ENCODE peak calls at places on chromosome 1, in five cellular contexts. W, F, U, O and A are unnamed samples. For H3K27me3, the result is how much of the 10 kb centered on the place peaks cover.

GRCh38 chr1:17674707-17675505 is 80.2 kb upstream of the ACTL8 start:
- DNase-seq in W (no peak), U (no peak), O (no peak), F (no peak), A (no peak)

GRCh38 chr1:56978819-56979218 is 13.0 kb upstream of the C8B start:
- DNase-seq in O (no peak), W (no peak), U (no peak), F (no peak), A (no peak)

GRCh38 chr1:83692524-83693336 is 306.2 kb downstream of the TTLL7 start:
- DNase-seq in F (no peak), U (no peak), O (no peak), W (no peak), A (no peak)

GRCh38 chr1:204854286-204854685 is 16.4 kb upstream of the NFASC start:
- DNase-seq in O (no peak), U (no peak), F (no peak), W (no peak), A (no peak)

GRCh38 chr1:209607102-209607794 is 23.7 kb downstream of the CAMK1G start:
- DNase-seq in W (no peak), O (no peak), F (no peak), U (no peak), A (no peak)

GRCh38 chr1:115426271-115426771 is 88.3 kb upstream of the NGF start:
- DNase-seq in O (no peak), W (peak), U (peak), F (no peak), A (no peak)

GRCh38 chr1:163730366-163730765 is 408.6 kb downstream of the NUF2 start:
- DNase-seq in O (no peak), W (no peak), U (no peak), F (no peak), A (no peak)

GRCh38 chr1:29786791-29787732 is 550.7 kb downstream of the PTPRU start:
- DNase-seq in U (no peak), F (no peak), W (no peak), O (no peak), A (no peak)

GRCh38 chr1:165075725-165076370 is 280.7 kb downstream of the LMX1A start:
- DNase-seq in F (no peak), O (no peak), W (no peak), U (no peak), A (no peak)

GRCh38 chr1:54120018-54120697 is 32.6 kb downstream of the CDCP2 start:
- DNase-seq in W (peak), F (no peak), O (no peak), U (no peak), A (no peak)

GRCh38 chr1:41898191-41898713 is 20.5 kb downstream of the HIVEP3 start:
- DNase-seq in U (no peak), W (no peak), F (peak), O (no peak), A (no peak)

GRCh38 chr1:29757866-29758763 is 521.8 kb downstream of the PTPRU start:
- DNase-seq in O (no peak), F (no peak), U (no peak), W (no peak), A (no peak)

GRCh38 chr1:6420594-6421042 is 899 bp upstream of the HES2 start:
- DNase-seq in W (no peak), F (peak), O (peak), U (no peak), A (no peak)

GRCh38 chr1:37596182-37596667 is 488 bp upstream of the GNL2 start:
- DNase-seq in O (no peak), U (no peak), W (no peak), F (no peak), A (no peak)

GRCh38 chr1:37601441-37601840 is 5.7 kb upstream of the GNL2 start:
- DNase-seq in U (no peak), F (no peak), O (no peak), W (no peak), A (no peak)

GRCh38 chr1:37599940-37600339 is 4.2 kb upstream of the GNL2 start:
- DNase-seq in U (no peak), F (no peak), O (no peak), W (no peak), A (no peak)

GRCh38 chr1:37593726-37594125 is 2.0 kb downstream of the GNL2 start:
- DNase-seq in W (no peak), F (no peak), U (no peak), O (no peak), A (no peak)

GRCh38 chr1:37595440-37596181 is at the start of gene GNL2:
- DNase-seq in O (peak), W (peak), U (peak), F (peak), A (peak)
- TF ChIP-seq POLR2A in O (peak), W (peak), U (peak), F (peak), A (peak)

GRCh38 chr1:1892079-1892762 is 1.3 kb upstream of the GNB1 start:
- DNase-seq in O (no peak), U (no peak), F (no peak), W (no peak), A (no peak)
- H3K4me3 ChIP-seq in O (peak), U (peak), F (peak), W (peak), A (peak)

DNA sequence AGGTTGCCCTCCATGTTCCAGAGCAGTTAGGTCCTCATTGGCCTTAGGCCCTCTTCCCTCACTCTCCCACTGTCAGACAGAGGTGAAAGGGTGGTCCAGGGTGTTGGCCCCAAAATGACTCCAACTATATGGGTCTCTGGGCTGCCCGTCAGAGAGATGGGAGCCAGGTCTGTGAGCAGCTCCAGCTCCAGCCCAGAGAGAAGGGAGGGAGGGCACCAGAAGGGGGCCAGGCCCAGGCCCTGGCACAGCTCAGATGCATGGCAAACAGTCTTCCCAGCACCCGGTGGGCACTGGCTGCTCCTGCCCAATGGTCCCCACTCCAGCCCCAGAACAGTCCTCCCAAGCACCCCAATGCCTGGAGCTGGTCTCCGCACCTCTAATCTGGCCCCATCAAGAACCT is 2.2 kb downstream of the BCAN start:
- DNase-seq in O (no peak), U (no peak), F (no peak), W (no peak), A (no peak)
- H3K27me3 ChIP-seq in O (under half), U (half or more), F (half or more), W (under half), A (under half)

DNA sequence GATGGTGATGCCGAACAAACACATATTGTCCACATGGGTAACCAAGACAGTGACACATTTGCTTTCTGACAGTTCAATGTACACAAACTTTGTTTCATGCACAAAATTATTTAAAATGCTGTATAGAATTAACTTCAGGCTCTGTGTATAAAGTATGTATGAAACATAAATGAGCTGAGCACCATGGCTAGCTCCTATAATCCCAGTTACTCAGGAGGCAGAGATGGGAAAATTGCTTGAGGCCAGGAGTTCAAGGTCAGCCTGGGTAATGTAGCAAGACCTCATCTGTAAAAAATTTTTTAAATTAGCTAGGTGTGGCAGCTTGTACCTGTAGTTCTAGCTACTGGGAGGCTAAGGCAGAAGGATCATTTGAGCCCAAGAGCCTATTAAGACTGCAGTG is 19.2 kb upstream of the RC3H1 start:
- DNase-seq in O (no peak), W (no peak), U (no peak), F (no peak), A (no peak)
- TF ChIP-seq POLR2A in O (no peak), W (no peak), U (no peak), F (no peak), A (no peak)

DNA sequence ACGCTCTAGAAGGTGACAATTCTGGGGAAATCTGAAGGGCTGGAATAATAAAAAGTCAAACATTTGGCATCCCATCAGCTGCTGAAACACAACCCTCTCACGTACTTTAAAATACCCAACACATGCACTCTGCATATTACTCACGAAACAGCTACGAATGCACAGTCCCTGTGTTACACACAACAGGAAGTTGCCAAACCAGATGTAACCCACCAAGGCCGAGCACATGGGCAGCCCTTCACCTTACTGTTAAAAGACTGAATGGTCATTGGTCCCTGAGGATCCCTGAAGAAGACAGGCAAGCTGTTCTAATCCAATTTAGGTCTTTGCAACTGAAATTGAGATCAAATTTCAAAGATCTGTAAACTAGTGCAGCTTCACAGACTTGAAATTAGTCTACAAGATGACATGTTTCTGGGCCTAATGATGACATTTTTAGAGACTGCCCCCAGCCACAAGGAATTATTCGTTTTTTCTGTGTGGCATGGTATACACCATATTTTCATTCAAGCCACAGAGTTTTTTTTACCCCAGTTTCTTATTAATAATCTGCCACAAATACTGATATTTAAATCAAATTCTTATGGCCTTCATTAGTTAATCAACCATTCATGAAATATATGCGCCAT is 25.6 kb upstream of the IER5 start:
- DNase-seq in F (no peak), U (no peak), W (no peak), O (no peak), A (no peak)
- H3K4me3 ChIP-seq in F (no peak), U (no peak), W (no peak), O (peak), A (no peak)

GRCh38 chr1:110159160-110159559 is 8.9 kb downstream of the SLC6A17 start:
- DNase-seq in O (no peak), W (no peak), F (no peak), U (no peak), A (no peak)

GRCh38 chr1:110153407-110153950 is 3.2 kb downstream of the SLC6A17 start:
- DNase-seq in U (no peak), F (no peak), W (no peak), O (no peak), A (no peak)

GRCh38 chr1:110158261-110158660 is 8.0 kb downstream of the SLC6A17 start:
- DNase-seq in W (no peak), F (no peak), O (no peak), U (no peak), A (no peak)

GRCh38 chr1:110152133-110152785 is 2.0 kb downstream of the SLC6A17 start:
- DNase-seq in F (no peak), O (no peak), U (no peak), W (no peak), A (no peak)

DNA sequence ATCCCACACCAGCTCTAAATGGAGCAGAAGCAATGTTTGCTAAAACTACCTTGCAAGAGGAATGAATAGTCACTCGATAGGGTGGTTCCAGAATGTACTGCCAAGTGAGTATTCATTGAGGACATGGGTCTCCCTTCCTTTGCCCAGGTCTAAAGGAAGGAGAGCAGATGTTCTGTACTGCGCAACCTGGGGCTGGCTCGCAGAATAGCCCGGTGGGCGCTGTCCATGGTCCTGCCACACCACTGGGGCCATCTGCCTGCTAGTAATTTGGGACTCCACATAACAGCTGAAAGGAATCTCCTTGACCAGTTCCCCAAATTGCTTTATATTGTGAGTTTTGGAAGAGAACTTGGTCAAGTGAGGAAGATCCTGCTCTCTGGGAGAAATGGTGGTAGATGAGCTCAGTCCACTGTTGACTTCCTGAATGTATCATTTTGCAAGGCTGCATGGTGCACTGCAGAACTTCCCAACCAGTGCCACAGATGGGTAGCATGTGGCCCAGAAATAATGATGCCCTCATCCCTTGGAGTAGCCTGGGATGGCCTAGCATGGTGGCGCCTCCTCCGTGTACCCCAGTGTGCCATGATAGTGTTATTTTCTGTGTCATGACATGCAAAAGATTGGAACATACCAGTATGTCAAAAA is 5.7 kb downstream of the SLC6A17 start:
- DNase-seq in F (peak), W (peak), U (no peak), O (peak), A (no peak)
- H3K27me3 ChIP-seq in F (half or more), W (under half), U (under half), O (under half), A (half or more)

GRCh38 chr1:9038881-9039760 is 12.9 kb upstream of the SLC2A7 start:
- DNase-seq in O (no peak), U (no peak), W (no peak), F (no peak), A (no peak)

GRCh38 chr1:9038338-9038650 is 12.1 kb upstream of the SLC2A7 start:
- DNase-seq in F (no peak), W (no peak), O (no peak), U (no peak), A (no peak)

GRCh38 chr1:9039761-9040658 is 13.8 kb upstream of the SLC2A7 start:
- DNase-seq in F (no peak), W (no peak), O (no peak), U (no peak), A (no peak)

GRCh38 chr1:9035226-9035625 is 9.0 kb upstream of the SLC2A7 start:
- DNase-seq in W (no peak), U (peak), O (peak), F (no peak), A (no peak)

DNA sequence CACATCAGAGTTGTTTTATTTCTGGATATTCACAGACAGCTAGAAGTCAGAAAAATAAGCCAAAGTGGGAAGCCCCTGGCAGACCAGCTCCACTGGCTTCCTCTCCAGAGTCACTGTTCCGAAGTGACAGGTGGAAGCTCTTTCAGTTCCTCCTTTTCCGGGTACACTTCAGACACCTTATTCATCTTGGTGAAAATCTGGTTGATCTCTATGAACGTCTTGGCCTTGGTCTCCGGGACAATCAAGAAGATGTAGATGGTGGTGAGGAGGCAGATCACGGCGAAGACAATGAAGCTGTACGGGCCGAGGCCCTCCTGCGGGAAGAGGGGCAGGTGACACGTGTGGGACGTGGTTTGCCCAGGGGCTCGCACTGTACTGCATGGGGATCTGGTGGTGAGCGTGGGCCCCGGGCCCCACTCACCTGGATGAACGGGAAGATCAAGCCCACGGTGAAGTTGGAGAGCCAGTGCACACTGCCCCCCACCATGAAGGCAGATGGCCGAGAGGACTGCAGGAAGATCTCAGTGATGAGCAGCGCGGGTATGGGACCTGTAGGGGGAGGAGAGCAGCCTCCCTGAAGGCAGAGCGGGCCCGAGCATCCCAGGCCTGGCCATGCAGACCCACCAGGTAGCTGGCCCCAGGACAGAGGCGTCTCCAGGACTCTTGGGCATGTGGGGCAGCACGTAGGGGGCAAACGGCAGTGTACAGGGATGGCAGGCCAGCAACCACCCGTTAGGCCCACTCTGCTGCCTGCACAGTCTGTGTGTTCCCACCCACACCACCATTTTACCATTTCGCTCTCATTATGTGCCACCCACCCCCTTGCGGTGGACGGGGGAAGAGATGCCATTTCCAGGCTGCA is 11.5 kb upstream of the SLC2A7 start:
- DNase-seq in O (no peak), U (no peak), W (no peak), F (no peak), A (no peak)
- TF ChIP-seq POLR2A in O (no peak), U (no peak), W (no peak), F (no peak), A (no peak)

DNA sequence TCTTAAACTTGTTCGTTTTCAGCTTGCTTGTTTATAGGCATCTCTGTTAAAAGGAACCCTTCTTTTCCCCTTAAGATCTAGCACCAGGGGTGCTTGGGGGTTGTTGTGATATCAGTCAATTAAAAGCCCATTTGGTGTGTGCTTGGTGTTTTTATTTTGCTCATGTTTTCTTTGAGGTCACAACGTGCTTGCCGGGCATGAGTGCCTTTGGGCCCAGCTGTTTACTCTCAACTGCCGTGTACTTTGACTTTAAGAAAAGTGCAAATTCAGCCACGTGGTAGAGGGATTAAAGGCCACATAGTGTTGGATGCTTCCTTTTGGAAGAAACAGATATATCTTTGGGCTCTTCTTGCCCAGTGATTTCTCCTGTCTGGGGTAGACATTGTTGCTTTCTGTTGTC is 10.5 kb downstream of the ARID1A start:
- DNase-seq in O (no peak), F (peak), W (no peak), U (peak), A (no peak)
- H3K4me3 ChIP-seq in O (peak), F (no peak), W (no peak), U (no peak), A (peak)

GRCh38 chr1:11339346-11340247 is 66.6 kb downstream of the UBIAD1 start:
- DNase-seq in U (no peak), W (no peak), F (peak), O (peak), A (no peak)

GRCh38 chr1:11338351-11338809 is 65.4 kb downstream of the UBIAD1 start:
- DNase-seq in W (no peak), F (no peak), O (no peak), U (no peak), A (no peak)

GRCh38 chr1:11341881-11342552 is 69.0 kb downstream of the UBIAD1 start:
- DNase-seq in W (no peak), F (no peak), O (no peak), U (no peak), A (no peak)

GRCh38 chr1:11342677-11343076 is 69.7 kb downstream of the UBIAD1 start:
- DNase-seq in U (no peak), O (no peak), W (no peak), F (no peak), A (no peak)

GRCh38 chr1:11340248-11340632 is 67.2 kb downstream of the UBIAD1 start:
- DNase-seq in F (no peak), U (no peak), O (no peak), W (no peak), A (no peak)
- H3K27me3 ChIP-seq in F (under half), U (under half), O (under half), W (under half), A (under half)